ENCODE peak calls at places on chromosome 2, in five cellular contexts. T, X, E, S and F are unnamed samples.
A peak's percentile ranks its signal among the peaks of the same experiment; 100 is the strongest.

GRCh38 chr2:205047273-205047839 is 502.1 kb downstream of the PARD3B start:
- DNase-seq in X (no peak), S (no peak), T (no peak), E (no peak), F (no peak)

GRCh38 chr2:241602720-241603119 is 34.2 kb downstream of the THAP4 start:
- DNase-seq in S (no peak), T (no peak), E (no peak), X (no peak), F (no peak)

GRCh38 chr2:66436546-66436945 is 1.6 kb downstream of the MEIS1 start:
- DNase-seq in E (no peak), X (no peak), S (no peak), T (no peak), F (no peak)

GRCh38 chr2:231780123-231780908 is 766 bp downstream of the PDE6D start:
- DNase-seq in S (no peak), T (no peak), X (peak; percentile 36), E (peak; percentile 25), F (peak; percentile 27)

GRCh38 chr2:58428286-58428552 is 187.1 kb upstream of the FANCL start:
- DNase-seq in T (no peak), X (no peak), S (no peak), E (no peak), F (peak; percentile 25)

GRCh38 chr2:20236496-20236895 is 11.6 kb upstream of the SDC1 start:
- DNase-seq in T (no peak), X (no peak), E (no peak), S (no peak), F (no peak)

GRCh38 chr2:58558866-58559265 is 317.7 kb upstream of the FANCL start:
- DNase-seq in E (no peak), X (no peak), T (no peak), S (no peak), F (no peak)

GRCh38 chr2:216849987-216850386 is 9.9 kb downstream of the TNP1 start:
- DNase-seq in X (no peak), S (no peak), T (peak; percentile 66), E (no peak), F (peak; percentile 8)

GRCh38 chr2:184611221-184612085 is 13.1 kb downstream of the ZNF804A start:
- DNase-seq in S (no peak), X (no peak), E (no peak), T (no peak), F (peak; percentile 36)

GRCh38 chr2:47724221-47724981 is 58.5 kb upstream of the MSH6 start:
- DNase-seq in X (no peak), T (no peak), S (no peak), E (no peak), F (no peak)

GRCh38 chr2:171391532-171391931 is 42.3 kb downstream of the METTL8 start:
- DNase-seq in X (no peak), E (no peak), S (no peak), T (no peak), F (no peak)

GRCh38 chr2:70921031-70921430 is 14.7 kb upstream of the ATP6V1B1 start:
- DNase-seq in T (peak; percentile 41), E (no peak), S (no peak), X (no peak), F (no peak)

GRCh38 chr2:204850576-204850975 is 305.3 kb downstream of the PARD3B start:
- DNase-seq in S (no peak), T (no peak), E (no peak), X (no peak), F (peak; percentile 35)

GRCh38 chr2:196131949-196132925 is 39.1 kb downstream of the STK17B start:
- DNase-seq in T (no peak), E (no peak), X (peak; percentile 59), S (no peak), F (peak; percentile 30)

GRCh38 chr2:219736196-219736595 is 108.8 kb downstream of the SLC4A3 start:
- DNase-seq in T (no peak), X (no peak), S (peak; percentile 48), E (no peak), F (peak; percentile 87)

DNA sequence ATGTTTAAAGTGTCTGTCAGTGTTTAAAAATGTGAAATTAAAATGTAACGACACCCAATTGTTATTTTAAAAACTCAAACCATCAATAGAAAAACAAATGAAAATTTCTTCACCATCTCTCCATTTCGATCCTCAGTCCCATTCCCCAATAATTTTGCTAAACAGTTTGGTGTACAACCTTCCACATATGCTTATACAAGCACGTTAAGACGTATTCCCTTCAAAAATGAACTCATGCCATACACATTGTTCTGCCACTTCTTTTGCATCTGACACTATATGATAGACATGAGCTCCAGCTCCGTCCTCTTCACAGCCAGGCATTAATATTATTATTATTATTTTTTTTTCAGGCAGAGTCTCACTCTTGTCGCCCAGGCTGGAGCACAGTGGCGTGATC is 14.1 kb upstream of the MYCN start:
- DNase-seq in S (no peak), X (no peak), T (no peak), E (no peak), F (no peak)
- H3K27me3 ChIP-seq in S (no peaks in the 10 kb centered on the region), X (no peaks in the 10 kb centered on the region), T (no peaks in the 10 kb centered on the region), E (no peaks in the 10 kb centered on the region), F (no peaks in the 10 kb centered on the region)

GRCh38 chr2:218367415-218368149 is 10.9 kb downstream of the CATIP start:
- DNase-seq in S (no peak), E (peak; percentile 89), T (peak; percentile 94), X (peak; percentile 89), F (peak; percentile 87)

GRCh38 chr2:218368621-218369153 is 12.0 kb downstream of the CATIP start:
- DNase-seq in S (no peak), E (peak; percentile 59), X (peak; percentile 60), T (no peak), F (peak; percentile 37)

GRCh38 chr2:218369374-218369773 is 12.7 kb upstream of the SLC11A1 start:
- DNase-seq in T (no peak), E (no peak), S (no peak), X (no peak), F (no peak)

GRCh38 chr2:218366621-218367414 is 10.2 kb downstream of the CATIP start:
- DNase-seq in T (no peak), S (no peak), X (no peak), E (no peak), F (no peak)

DNA sequence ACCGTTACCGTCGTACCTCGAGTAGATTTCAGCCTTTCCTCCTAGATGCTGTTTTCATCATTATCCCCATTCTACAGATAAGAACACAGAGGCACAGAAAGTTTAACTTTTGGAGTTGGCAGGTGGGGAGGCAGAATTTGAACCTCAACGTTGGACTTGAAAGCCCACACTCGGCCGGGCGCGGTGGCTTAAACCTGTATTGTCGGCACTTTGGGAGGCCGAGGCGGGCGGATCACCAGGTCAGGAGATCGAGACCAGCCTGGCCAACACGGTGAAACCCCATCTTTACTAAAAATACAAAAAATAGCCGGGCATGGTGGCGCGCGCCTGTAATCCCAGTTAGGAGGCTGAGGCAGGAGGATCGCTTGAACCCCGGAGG is 11.5 kb downstream of the CATIP start:
- DNase-seq in E (no peak), T (no peak), S (no peak), X (no peak), F (no peak)
- H3K4me3 ChIP-seq in E (peak overlapping the region; percentile 53), T (peak overlapping the region; percentile 70), S (peak overlapping the region; percentile 59), X (peak overlapping the region; percentile 45), F (peak overlapping the region; percentile 13)

GRCh38 chr2:16738361-16739225 is 73.0 kb upstream of the CYRIA start:
- DNase-seq in X (no peak), T (no peak), S (no peak), E (no peak), F (no peak)
- H3K27me3 ChIP-seq in X (peaks cover 2% of the 10 kb centered on the region), T (no peaks in the 10 kb centered on the region), S (no peaks in the 10 kb centered on the region), E (no peaks in the 10 kb centered on the region), F (peaks cover 4% of the 10 kb centered on the region)

DNA sequence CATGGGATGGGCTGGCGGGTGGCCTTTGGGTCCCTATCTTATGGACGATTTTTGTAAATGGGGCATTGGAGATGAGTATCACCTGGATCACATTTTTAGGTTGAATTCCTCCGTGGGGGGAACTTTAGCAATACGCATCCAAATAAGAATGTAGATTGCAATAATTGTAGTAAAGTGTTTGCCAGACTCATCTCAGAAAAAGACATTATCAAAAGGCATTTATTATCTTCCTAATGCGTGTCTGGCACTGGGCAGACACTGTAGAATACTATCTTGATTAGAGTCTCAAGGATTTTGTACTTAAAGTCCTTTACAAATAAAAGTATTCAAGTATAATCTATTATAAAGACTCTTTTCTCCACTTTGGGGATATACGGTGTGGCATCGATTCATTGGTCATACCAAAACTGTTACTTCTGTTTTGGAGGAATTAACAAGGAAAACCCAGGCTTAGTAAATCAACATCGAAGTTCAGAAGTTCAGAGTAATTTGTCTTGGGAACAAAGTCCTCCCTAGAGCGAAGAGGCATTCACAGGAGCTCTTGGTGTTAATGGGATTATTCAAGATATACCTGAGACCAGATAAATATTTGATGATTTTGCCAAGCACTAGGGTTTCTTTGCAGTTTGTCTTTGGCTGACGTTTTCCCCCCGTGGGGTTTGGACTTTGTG is 568 bp upstream of the ACKR3 start:
- DNase-seq in E (no peak), T (no peak), X (no peak), S (no peak), F (no peak)
- H3K4me3 ChIP-seq in E (peak overlapping the region; percentile 3), T (peak overlapping the region; percentile 65), X (no peak overlapping the region), S (no peak overlapping the region), F (peak overlapping the region; percentile 11)